ENCODE peak calls at places on chromosome 13, in ten cellular contexts. M is WTC11, Y is mucosa of descending colon, F is bronchial epithelial cell, P is tibial nerve, A is glutamatergic neuron, J is breast epithelium, W is GM10248, K is fibroblast of lung, Z is AG10803. B is an unnamed sample.

GRCh38 chr13:41311607-41312500 is 787 bp downstream of the NAA16 start:
- DNase-seq in M (peak; percentile 38), Y (peak; percentile 65), F (peak; percentile 28), P (peak; percentile 35), A (peak; percentile 50), J (no peak), W (peak; percentile 56), K (peak; percentile 41), Z (peak; percentile 34), B (peak; percentile 62)

GRCh38 chr13:24539500-24540165 is 27.1 kb upstream of the PARP4 start:
- DNase-seq in M (no peak), Y (no peak), F (no peak), P (no peak), A (no peak), J (no peak), W (no peak), K (no peak), Z (no peak), B (peak; percentile 9)

GRCh38 chr13:72293206-72293605 is 426.2 kb upstream of the DACH1 start:
- DNase-seq in M (no peak), Y (no peak), F (peak; percentile 39), P (no peak), A (no peak), J (no peak), W (no peak), K (peak; percentile 49), Z (no peak), B (no peak)

GRCh38 chr13:33169273-33169980 is 116.1 kb downstream of the STARD13 start:
- DNase-seq in M (no peak), Y (no peak), F (peak; percentile 95), P (no peak), A (no peak), J (no peak), W (no peak), K (peak; percentile 96), Z (peak; percentile 71), B (no peak)

GRCh38 chr13:95226476-95226875 is 74.8 kb downstream of the ABCC4 start:
- DNase-seq in M (no peak), Y (no peak), F (no peak), P (no peak), A (no peak), J (no peak), W (no peak), K (no peak), Z (no peak), B (no peak)

GRCh38 chr13:40589285-40590109 is 76.9 kb downstream of the FOXO1 start:
- DNase-seq in M (no peak), Y (no peak), F (peak; percentile 90), P (peak; percentile 37), A (no peak), J (no peak), W (peak; percentile 70), K (peak; percentile 77), Z (peak; percentile 65), B (peak; percentile 17)

GRCh38 chr13:33285420-33286124 is at the start of gene STARD13:
- DNase-seq in M (peak; percentile 86), Y (peak; percentile 90), F (peak; percentile 90), P (peak; percentile 98), A (peak; percentile 81), J (peak; percentile 93), W (peak; percentile 47), K (peak; percentile 98), Z (peak; percentile 98), B (peak; percentile 79)

GRCh38 chr13:45280751-45281634 is 60.0 kb downstream of the TPT1 start:
- DNase-seq in M (peak; percentile 71), Y (peak; percentile 60), F (peak; percentile 83), P (peak; percentile 64), A (peak; percentile 67), J (peak; percentile 71), W (peak; percentile 79), K (peak; percentile 82), Z (peak; percentile 74), B (peak; percentile 45)

GRCh38 chr13:105616313-105617075 is 919.0 kb downstream of the EFNB2 start:
- DNase-seq in M (no peak), Y (no peak), F (no peak), P (no peak), A (no peak), J (no peak), W (no peak), K (peak; percentile 57), Z (no peak), B (no peak)

GRCh38 chr13:102555914-102556553 is 40.8 kb upstream of the TPP2 start:
- DNase-seq in M (no peak), Y (no peak), F (peak; percentile 68), P (no peak), A (no peak), J (no peak), W (peak; percentile 22), K (peak; percentile 21), Z (peak; percentile 25), B (no peak)

GRCh38 chr13:21476893-21477472 is 17.9 kb upstream of the ZDHHC20 start:
- DNase-seq in M (peak; percentile 93), Y (peak; percentile 74), F (peak; percentile 73), P (peak; percentile 82), A (peak; percentile 93), J (peak; percentile 63), W (peak; percentile 82), K (peak; percentile 71), Z (peak; percentile 76), B (peak; percentile 84)

GRCh38 chr13:111939285-111940278 is 127.4 kb upstream of the SOX1 start:
- DNase-seq in M (no peak), Y (no peak), F (no peak), P (no peak), A (no peak), J (no peak), W (no peak), K (no peak), Z (no peak), B (no peak)

GRCh38 chr13:80276371-80277289 is 64.3 kb downstream of the SPRY2 start:
- DNase-seq in M (peak; percentile 20), Y (no peak), F (peak; percentile 71), P (peak; percentile 9), A (no peak), J (no peak), W (no peak), K (peak; percentile 79), Z (no peak), B (peak; percentile 13)

GRCh38 chr13:69856331-69856730 is 251.3 kb upstream of the ATXN8OS start:
- DNase-seq in M (no peak), Y (no peak), F (peak; percentile 1), P (no peak), A (no peak), J (no peak), W (no peak), K (peak; percentile 6), Z (no peak), B (no peak)

GRCh38 chr13:23443878-23444277 is 10.4 kb upstream of the SACS start:
- DNase-seq in M (no peak), Y (no peak), F (no peak), P (no peak), A (no peak), J (no peak), W (no peak), K (no peak), Z (no peak), B (no peak)

GRCh38 chr13:102907886-102908515 is 62.2 kb downstream of the ERCC5 start:
- DNase-seq in M (no peak), Y (no peak), F (peak; percentile 56), P (no peak), A (no peak), J (no peak), W (no peak), K (no peak), Z (peak; percentile 11), B (no peak)

DNA sequence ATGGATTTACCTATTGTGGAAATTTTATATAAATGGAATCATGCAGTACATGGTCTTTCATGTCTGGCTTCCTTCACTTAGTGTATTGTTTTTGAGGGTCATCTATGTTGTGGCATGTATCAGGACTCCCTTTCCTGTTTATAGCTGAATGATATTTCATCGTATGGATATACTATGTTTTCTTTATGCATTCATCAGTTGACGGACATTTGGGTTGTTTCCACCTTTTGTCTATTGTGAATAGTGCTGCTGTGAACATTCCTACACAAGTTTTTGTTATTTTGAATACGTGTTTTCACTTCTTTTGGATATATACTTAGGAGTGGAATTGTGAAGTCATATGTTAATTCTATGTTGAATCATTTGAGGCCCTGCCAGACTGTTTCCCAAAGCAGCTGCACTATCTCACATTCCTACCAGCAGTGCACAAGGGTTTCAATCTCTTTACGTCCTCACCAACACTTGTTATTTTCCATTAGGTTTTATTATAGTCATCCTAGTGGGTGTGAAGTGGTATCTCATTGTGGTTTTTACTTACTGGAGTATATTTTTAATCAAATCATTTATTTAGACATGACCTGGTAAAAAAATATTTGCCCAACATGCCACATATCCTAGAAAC is 262.7 kb downstream of the DLEU7 start:
- DNase-seq in M (no peak), Y (no peak), F (peak; percentile 17), P (no peak), A (no peak), J (no peak), W (no peak), K (peak; percentile 98), Z (peak; percentile 66), B (no peak)
- TF ChIP-seq CTCF in M (no peak), Y (no peak), F (no peak), P (no peak), A (no peak), J (no peak), W (no peak), K (peak; percentile 21), Z (peak; percentile 41), B (no peak)

GRCh38 chr13:77478645-77478997 is 56.9 kb upstream of the SCEL start:
- DNase-seq in M (no peak), Y (no peak), F (no peak), P (no peak), A (no peak), J (no peak), W (no peak), K (no peak), Z (no peak), B (no peak)
- TF ChIP-seq CTCF in M (no peak), Y (peak; percentile 0), F (no peak), P (peak; percentile 3), A (peak; percentile 51), J (no peak), W (no peak), K (no peak), Z (no peak), B (no peak)

DNA sequence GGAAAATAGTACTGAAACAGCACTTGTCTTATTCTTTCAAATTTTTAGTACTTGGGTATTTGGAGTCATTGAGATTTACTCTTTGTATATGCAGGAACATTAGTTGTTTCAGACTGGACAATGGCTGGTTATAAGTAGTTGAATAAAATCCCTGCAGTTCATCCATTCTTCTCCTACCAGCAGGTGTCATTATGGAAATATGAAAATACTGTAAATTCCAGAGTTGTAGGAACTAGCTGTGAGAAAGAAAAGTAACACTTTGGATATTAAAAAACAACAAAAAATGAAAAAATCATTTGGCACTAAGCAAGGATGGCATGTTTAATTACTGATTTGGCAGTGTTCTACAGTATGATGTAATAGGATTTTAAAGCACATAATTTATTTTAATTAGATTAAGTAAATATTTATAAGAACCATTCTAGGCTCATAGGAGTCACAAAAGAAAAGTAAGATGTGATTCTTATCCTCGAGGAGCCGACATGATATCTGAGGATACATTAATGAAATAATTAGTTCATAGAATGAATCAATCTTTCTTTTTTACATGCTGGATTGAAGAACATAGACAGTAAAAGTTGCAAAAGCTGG is 155.3 kb downstream of the KCNRG start:
- DNase-seq in M (no peak), Y (no peak), F (peak; percentile 33), P (no peak), A (no peak), J (no peak), W (no peak), K (no peak), Z (peak; percentile 41), B (no peak)
- TF ChIP-seq CTCF in M (no peak), Y (no peak), F (peak; percentile 11), P (peak; percentile 64), A (no peak), J (peak; percentile 34), W (no peak), K (no peak), Z (peak; percentile 64), B (no peak)

GRCh38 chr13:113209880-113210421 is 538 bp downstream of the CUL4A start:
- DNase-seq in M (peak; percentile 68), Y (peak; percentile 89), F (peak; percentile 57), P (no peak), A (peak; percentile 57), J (peak; percentile 46), W (peak; percentile 67), K (peak; percentile 59), Z (peak; percentile 68), B (peak; percentile 55)
- TF ChIP-seq CTCF in M (no peak), Y (no peak), F (no peak), P (peak; percentile 19), A (no peak), J (no peak), W (no peak), K (no peak), Z (no peak), B (no peak)